ENCODE peak calls at places on chromosome 19, in ten cellular contexts. One of them, this sample, is unnamed.

GRCh38 chr19:42091300-42092266 is 15.6 kb downstream of the ZNF574 start:
- DNase-seq in esophagus squamous epithelium: no peak
- DNase-seq in fibroblast of pulmonary artery: peak; percentile 69
- DNase-seq in LHCN-M2: no peak
- DNase-seq in progenitor cell of endocrine pancreas: no peak
- DNase-seq in GM12865: no peak
- DNase-seq in stimulated activated CD4-positive, alpha-beta T cell treated with anti-CD3 and anti-CD28 coated beads, Interleukin-4, amount 100 ng/mL, for 24 hours: no peak
- DNase-seq in NCI-H510A treated with DMSO at 0.1 percent for 48 hours: no peak
- DNase-seq in RPMI7951: peak; percentile 52
- DNase-seq in dorsolateral prefrontal cortex: no peak
- DNase-seq in this sample: no peak

GRCh38 chr19:12580180-12580694 is 29.0 kb upstream of the ZNF564 start:
- DNase-seq in esophagus squamous epithelium: no peak
- DNase-seq in fibroblast of pulmonary artery: peak; percentile 45
- DNase-seq in LHCN-M2: peak; percentile 55
- DNase-seq in progenitor cell of endocrine pancreas: no peak
- DNase-seq in GM12865: no peak
- DNase-seq in stimulated activated CD4-positive, alpha-beta T cell treated with anti-CD3 and anti-CD28 coated beads, Interleukin-4, amount 100 ng/mL, for 24 hours: no peak
- DNase-seq in NCI-H510A treated with DMSO at 0.1 percent for 48 hours: no peak
- DNase-seq in RPMI7951: peak; percentile 78
- DNase-seq in dorsolateral prefrontal cortex: no peak
- DNase-seq in this sample: no peak

GRCh38 chr19:34173145-34173956 is 1.0 kb downstream of the LSM14A start:
- DNase-seq in esophagus squamous epithelium: no peak
- DNase-seq in fibroblast of pulmonary artery: peak; percentile 55
- DNase-seq in LHCN-M2: peak; percentile 43
- DNase-seq in progenitor cell of endocrine pancreas: peak; percentile 18
- DNase-seq in GM12865: peak; percentile 36
- DNase-seq in stimulated activated CD4-positive, alpha-beta T cell treated with anti-CD3 and anti-CD28 coated beads, Interleukin-4, amount 100 ng/mL, for 24 hours: peak; percentile 33
- DNase-seq in NCI-H510A treated with DMSO at 0.1 percent for 48 hours: peak; percentile 20
- DNase-seq in RPMI7951: peak; percentile 27
- DNase-seq in dorsolateral prefrontal cortex: no peak
- DNase-seq in this sample: peak; percentile 20

GRCh38 chr19:17950310-17951150 is 16.4 kb upstream of the KCNN1 start:
- DNase-seq in esophagus squamous epithelium: no peak
- DNase-seq in fibroblast of pulmonary artery: no peak
- DNase-seq in LHCN-M2: no peak
- DNase-seq in progenitor cell of endocrine pancreas: peak; percentile 45
- DNase-seq in GM12865: no peak
- DNase-seq in stimulated activated CD4-positive, alpha-beta T cell treated with anti-CD3 and anti-CD28 coated beads, Interleukin-4, amount 100 ng/mL, for 24 hours: peak; percentile 36
- DNase-seq in NCI-H510A treated with DMSO at 0.1 percent for 48 hours: peak; percentile 73
- DNase-seq in RPMI7951: no peak
- DNase-seq in dorsolateral prefrontal cortex: peak; percentile 47
- DNase-seq in this sample: peak; percentile 35

GRCh38 chr19:35174226-35174625 is 19.7 kb downstream of the FXYD5 start:
- DNase-seq in esophagus squamous epithelium: no peak
- DNase-seq in fibroblast of pulmonary artery: no peak
- DNase-seq in LHCN-M2: no peak
- DNase-seq in progenitor cell of endocrine pancreas: no peak
- DNase-seq in GM12865: no peak
- DNase-seq in stimulated activated CD4-positive, alpha-beta T cell treated with anti-CD3 and anti-CD28 coated beads, Interleukin-4, amount 100 ng/mL, for 24 hours: no peak
- DNase-seq in NCI-H510A treated with DMSO at 0.1 percent for 48 hours: no peak
- DNase-seq in RPMI7951: no peak
- DNase-seq in dorsolateral prefrontal cortex: no peak
- DNase-seq in this sample: no peak

GRCh38 chr19:56142087-56142787 is 1.1 kb downstream of the ZNF444 start:
- DNase-seq in esophagus squamous epithelium: no peak
- DNase-seq in fibroblast of pulmonary artery: no peak
- DNase-seq in LHCN-M2: no peak
- DNase-seq in progenitor cell of endocrine pancreas: peak; percentile 41
- DNase-seq in GM12865: no peak
- DNase-seq in stimulated activated CD4-positive, alpha-beta T cell treated with anti-CD3 and anti-CD28 coated beads, Interleukin-4, amount 100 ng/mL, for 24 hours: no peak
- DNase-seq in NCI-H510A treated with DMSO at 0.1 percent for 48 hours: peak; percentile 81
- DNase-seq in RPMI7951: no peak
- DNase-seq in dorsolateral prefrontal cortex: no peak
- DNase-seq in this sample: no peak

GRCh38 chr19:32824906-32825608 is 44.5 kb downstream of the SLC7A9 start:
- DNase-seq in esophagus squamous epithelium: no peak
- DNase-seq in fibroblast of pulmonary artery: no peak
- DNase-seq in LHCN-M2: no peak
- DNase-seq in progenitor cell of endocrine pancreas: no peak
- DNase-seq in GM12865: no peak
- DNase-seq in stimulated activated CD4-positive, alpha-beta T cell treated with anti-CD3 and anti-CD28 coated beads, Interleukin-4, amount 100 ng/mL, for 24 hours: no peak
- DNase-seq in NCI-H510A treated with DMSO at 0.1 percent for 48 hours: peak; percentile 86
- DNase-seq in RPMI7951: peak; percentile 10
- DNase-seq in dorsolateral prefrontal cortex: no peak
- DNase-seq in this sample: no peak

GRCh38 chr19:17078038-17078919 is 2.7 kb downstream of the MYO9B start:
- DNase-seq in esophagus squamous epithelium: no peak
- DNase-seq in fibroblast of pulmonary artery: no peak
- DNase-seq in LHCN-M2: no peak
- DNase-seq in progenitor cell of endocrine pancreas: no peak
- DNase-seq in GM12865: peak; percentile 62
- DNase-seq in stimulated activated CD4-positive, alpha-beta T cell treated with anti-CD3 and anti-CD28 coated beads, Interleukin-4, amount 100 ng/mL, for 24 hours: no peak
- DNase-seq in NCI-H510A treated with DMSO at 0.1 percent for 48 hours: no peak
- DNase-seq in RPMI7951: no peak
- DNase-seq in dorsolateral prefrontal cortex: no peak
- DNase-seq in this sample: no peak

GRCh38 chr19:47186337-47187022 is 44.5 kb downstream of the BBC3 start:
- DNase-seq in esophagus squamous epithelium: no peak
- DNase-seq in fibroblast of pulmonary artery: no peak
- DNase-seq in LHCN-M2: no peak
- DNase-seq in progenitor cell of endocrine pancreas: no peak
- DNase-seq in GM12865: peak; percentile 92
- DNase-seq in stimulated activated CD4-positive, alpha-beta T cell treated with anti-CD3 and anti-CD28 coated beads, Interleukin-4, amount 100 ng/mL, for 24 hours: peak; percentile 91
- DNase-seq in NCI-H510A treated with DMSO at 0.1 percent for 48 hours: no peak
- DNase-seq in RPMI7951: no peak
- DNase-seq in dorsolateral prefrontal cortex: no peak
- DNase-seq in this sample: peak; percentile 87

GRCh38 chr19:51760811-51761356 is at the start of gene FPR2:
- DNase-seq in esophagus squamous epithelium: no peak
- DNase-seq in fibroblast of pulmonary artery: no peak
- DNase-seq in LHCN-M2: no peak
- DNase-seq in progenitor cell of endocrine pancreas: no peak
- DNase-seq in GM12865: no peak
- DNase-seq in stimulated activated CD4-positive, alpha-beta T cell treated with anti-CD3 and anti-CD28 coated beads, Interleukin-4, amount 100 ng/mL, for 24 hours: no peak
- DNase-seq in NCI-H510A treated with DMSO at 0.1 percent for 48 hours: no peak
- DNase-seq in RPMI7951: no peak
- DNase-seq in dorsolateral prefrontal cortex: no peak
- DNase-seq in this sample: no peak

GRCh38 chr19:31261651-31262331 is 87.4 kb downstream of the TSHZ3 start:
- DNase-seq in esophagus squamous epithelium: no peak
- DNase-seq in fibroblast of pulmonary artery: peak; percentile 13
- DNase-seq in LHCN-M2: peak; percentile 38
- DNase-seq in progenitor cell of endocrine pancreas: no peak
- DNase-seq in GM12865: no peak
- DNase-seq in stimulated activated CD4-positive, alpha-beta T cell treated with anti-CD3 and anti-CD28 coated beads, Interleukin-4, amount 100 ng/mL, for 24 hours: no peak
- DNase-seq in NCI-H510A treated with DMSO at 0.1 percent for 48 hours: no peak
- DNase-seq in RPMI7951: no peak
- DNase-seq in dorsolateral prefrontal cortex: no peak
- DNase-seq in this sample: no peak

GRCh38 chr19:8240274-8241229 is 31.4 kb downstream of the CERS4 start:
- DNase-seq in esophagus squamous epithelium: peak; percentile 42
- DNase-seq in fibroblast of pulmonary artery: peak; percentile 96
- DNase-seq in LHCN-M2: peak; percentile 84
- DNase-seq in progenitor cell of endocrine pancreas: peak; percentile 59
- DNase-seq in GM12865: peak; percentile 78
- DNase-seq in stimulated activated CD4-positive, alpha-beta T cell treated with anti-CD3 and anti-CD28 coated beads, Interleukin-4, amount 100 ng/mL, for 24 hours: peak; percentile 22
- DNase-seq in NCI-H510A treated with DMSO at 0.1 percent for 48 hours: no peak
- DNase-seq in RPMI7951: peak; percentile 91
- DNase-seq in dorsolateral prefrontal cortex: peak; percentile 92
- DNase-seq in this sample: peak; percentile 8

GRCh38 chr19:4730740-4731171 is 7.1 kb upstream of the DPP9 start:
- DNase-seq in esophagus squamous epithelium: no peak
- DNase-seq in fibroblast of pulmonary artery: no peak
- DNase-seq in LHCN-M2: no peak
- DNase-seq in progenitor cell of endocrine pancreas: peak; percentile 32
- DNase-seq in GM12865: peak; percentile 54
- DNase-seq in stimulated activated CD4-positive, alpha-beta T cell treated with anti-CD3 and anti-CD28 coated beads, Interleukin-4, amount 100 ng/mL, for 24 hours: peak; percentile 70
- DNase-seq in NCI-H510A treated with DMSO at 0.1 percent for 48 hours: no peak
- DNase-seq in RPMI7951: no peak
- DNase-seq in dorsolateral prefrontal cortex: no peak
- DNase-seq in this sample: peak; percentile 47

GRCh38 chr19:5504115-5504514 is 48.9 kb downstream of the ZNRF4 start:
- DNase-seq in esophagus squamous epithelium: no peak
- DNase-seq in fibroblast of pulmonary artery: no peak
- DNase-seq in LHCN-M2: no peak
- DNase-seq in progenitor cell of endocrine pancreas: no peak
- DNase-seq in GM12865: no peak
- DNase-seq in stimulated activated CD4-positive, alpha-beta T cell treated with anti-CD3 and anti-CD28 coated beads, Interleukin-4, amount 100 ng/mL, for 24 hours: no peak
- DNase-seq in NCI-H510A treated with DMSO at 0.1 percent for 48 hours: no peak
- DNase-seq in RPMI7951: no peak
- DNase-seq in dorsolateral prefrontal cortex: no peak
- DNase-seq in this sample: no peak

GRCh38 chr19:11849264-11849615 is 714 bp downstream of the ZNF439 start:
- DNase-seq in esophagus squamous epithelium: no peak
- DNase-seq in fibroblast of pulmonary artery: no peak
- DNase-seq in LHCN-M2: no peak
- DNase-seq in progenitor cell of endocrine pancreas: no peak
- DNase-seq in GM12865: no peak
- DNase-seq in stimulated activated CD4-positive, alpha-beta T cell treated with anti-CD3 and anti-CD28 coated beads, Interleukin-4, amount 100 ng/mL, for 24 hours: no peak
- DNase-seq in NCI-H510A treated with DMSO at 0.1 percent for 48 hours: no peak
- DNase-seq in RPMI7951: no peak
- DNase-seq in dorsolateral prefrontal cortex: no peak
- DNase-seq in this sample: no peak

GRCh38 chr19:34057155-34057554 is 115.1 kb upstream of the LSM14A start:
- DNase-seq in esophagus squamous epithelium: no peak
- DNase-seq in fibroblast of pulmonary artery: no peak
- DNase-seq in LHCN-M2: no peak
- DNase-seq in progenitor cell of endocrine pancreas: no peak
- DNase-seq in GM12865: no peak
- DNase-seq in stimulated activated CD4-positive, alpha-beta T cell treated with anti-CD3 and anti-CD28 coated beads, Interleukin-4, amount 100 ng/mL, for 24 hours: no peak
- DNase-seq in NCI-H510A treated with DMSO at 0.1 percent for 48 hours: no peak
- DNase-seq in RPMI7951: no peak
- DNase-seq in dorsolateral prefrontal cortex: no peak
- DNase-seq in this sample: no peak

GRCh38 chr19:3250675-3251074 is 26.2 kb downstream of the CELF5 start:
- DNase-seq in esophagus squamous epithelium: no peak
- DNase-seq in fibroblast of pulmonary artery: peak; percentile 29
- DNase-seq in LHCN-M2: no peak
- DNase-seq in progenitor cell of endocrine pancreas: no peak
- DNase-seq in GM12865: peak; percentile 43
- DNase-seq in stimulated activated CD4-positive, alpha-beta T cell treated with anti-CD3 and anti-CD28 coated beads, Interleukin-4, amount 100 ng/mL, for 24 hours: peak; percentile 52
- DNase-seq in NCI-H510A treated with DMSO at 0.1 percent for 48 hours: no peak
- DNase-seq in RPMI7951: no peak
- DNase-seq in dorsolateral prefrontal cortex: no peak
- DNase-seq in this sample: no peak

GRCh38 chr19:45331411-45331810 is 8.7 kb upstream of the CKM start:
- DNase-seq in esophagus squamous epithelium: no peak
- DNase-seq in fibroblast of pulmonary artery: no peak
- DNase-seq in LHCN-M2: no peak
- DNase-seq in progenitor cell of endocrine pancreas: no peak
- DNase-seq in GM12865: no peak
- DNase-seq in stimulated activated CD4-positive, alpha-beta T cell treated with anti-CD3 and anti-CD28 coated beads, Interleukin-4, amount 100 ng/mL, for 24 hours: no peak
- DNase-seq in NCI-H510A treated with DMSO at 0.1 percent for 48 hours: peak; percentile 95
- DNase-seq in RPMI7951: no peak
- DNase-seq in dorsolateral prefrontal cortex: no peak
- DNase-seq in this sample: no peak

GRCh38 chr19:6063576-6063961 is 46.7 kb downstream of the RFX2 start:
- DNase-seq in esophagus squamous epithelium: no peak
- DNase-seq in fibroblast of pulmonary artery: no peak
- DNase-seq in LHCN-M2: no peak
- DNase-seq in progenitor cell of endocrine pancreas: no peak
- DNase-seq in GM12865: no peak
- DNase-seq in stimulated activated CD4-positive, alpha-beta T cell treated with anti-CD3 and anti-CD28 coated beads, Interleukin-4, amount 100 ng/mL, for 24 hours: no peak
- DNase-seq in NCI-H510A treated with DMSO at 0.1 percent for 48 hours: no peak
- DNase-seq in RPMI7951: no peak
- DNase-seq in dorsolateral prefrontal cortex: no peak
- DNase-seq in this sample: no peak

GRCh38 chr19:41000310-41000737 is 9.2 kb downstream of the CYP2B6 start:
- DNase-seq in esophagus squamous epithelium: no peak
- DNase-seq in fibroblast of pulmonary artery: peak; percentile 4
- DNase-seq in LHCN-M2: no peak
- DNase-seq in progenitor cell of endocrine pancreas: no peak
- DNase-seq in GM12865: no peak
- DNase-seq in stimulated activated CD4-positive, alpha-beta T cell treated with anti-CD3 and anti-CD28 coated beads, Interleukin-4, amount 100 ng/mL, for 24 hours: no peak
- DNase-seq in NCI-H510A treated with DMSO at 0.1 percent for 48 hours: no peak
- DNase-seq in RPMI7951: peak; percentile 9
- DNase-seq in dorsolateral prefrontal cortex: no peak
- DNase-seq in this sample: no peak

GRCh38 chr19:29091127-29091526 is 121.8 kb downstream of the UQCRFS1 start:
- DNase-seq in esophagus squamous epithelium: no peak
- DNase-seq in fibroblast of pulmonary artery: no peak
- DNase-seq in LHCN-M2: no peak
- DNase-seq in progenitor cell of endocrine pancreas: no peak
- DNase-seq in GM12865: no peak
- DNase-seq in stimulated activated CD4-positive, alpha-beta T cell treated with anti-CD3 and anti-CD28 coated beads, Interleukin-4, amount 100 ng/mL, for 24 hours: no peak
- DNase-seq in NCI-H510A treated with DMSO at 0.1 percent for 48 hours: no peak
- DNase-seq in RPMI7951: no peak
- DNase-seq in dorsolateral prefrontal cortex: no peak
- DNase-seq in this sample: no peak

GRCh38 chr19:33245948-33246728 is 20.5 kb upstream of the SLC7A10 start:
- DNase-seq in esophagus squamous epithelium: no peak
- DNase-seq in fibroblast of pulmonary artery: peak; percentile 31
- DNase-seq in LHCN-M2: peak; percentile 59
- DNase-seq in progenitor cell of endocrine pancreas: no peak
- DNase-seq in GM12865: peak; percentile 23
- DNase-seq in stimulated activated CD4-positive, alpha-beta T cell treated with anti-CD3 and anti-CD28 coated beads, Interleukin-4, amount 100 ng/mL, for 24 hours: no peak
- DNase-seq in NCI-H510A treated with DMSO at 0.1 percent for 48 hours: no peak
- DNase-seq in RPMI7951: peak; percentile 22
- DNase-seq in dorsolateral prefrontal cortex: no peak
- DNase-seq in this sample: no peak

GRCh38 chr19:43735013-43735412 is 19.1 kb downstream of the IRGC start:
- DNase-seq in esophagus squamous epithelium: no peak
- DNase-seq in fibroblast of pulmonary artery: no peak
- DNase-seq in LHCN-M2: no peak
- DNase-seq in progenitor cell of endocrine pancreas: no peak
- DNase-seq in GM12865: no peak
- DNase-seq in stimulated activated CD4-positive, alpha-beta T cell treated with anti-CD3 and anti-CD28 coated beads, Interleukin-4, amount 100 ng/mL, for 24 hours: no peak
- DNase-seq in NCI-H510A treated with DMSO at 0.1 percent for 48 hours: no peak
- DNase-seq in RPMI7951: no peak
- DNase-seq in dorsolateral prefrontal cortex: no peak
- DNase-seq in this sample: no peak

GRCh38 chr19:55253842-55254624 is 4.8 kb downstream of the PPP6R1 start:
- DNase-seq in esophagus squamous epithelium: no peak
- DNase-seq in fibroblast of pulmonary artery: no peak
- DNase-seq in LHCN-M2: no peak
- DNase-seq in progenitor cell of endocrine pancreas: no peak
- DNase-seq in GM12865: peak; percentile 90
- DNase-seq in stimulated activated CD4-positive, alpha-beta T cell treated with anti-CD3 and anti-CD28 coated beads, Interleukin-4, amount 100 ng/mL, for 24 hours: peak; percentile 62
- DNase-seq in NCI-H510A treated with DMSO at 0.1 percent for 48 hours: peak; percentile 73
- DNase-seq in RPMI7951: no peak
- DNase-seq in dorsolateral prefrontal cortex: no peak
- DNase-seq in this sample: peak; percentile 41

GRCh38 chr19:50501186-50501567 is 9.8 kb downstream of the JOSD2 start:
- DNase-seq in esophagus squamous epithelium: no peak
- DNase-seq in fibroblast of pulmonary artery: no peak
- DNase-seq in LHCN-M2: no peak
- DNase-seq in progenitor cell of endocrine pancreas: no peak
- DNase-seq in GM12865: no peak
- DNase-seq in stimulated activated CD4-positive, alpha-beta T cell treated with anti-CD3 and anti-CD28 coated beads, Interleukin-4, amount 100 ng/mL, for 24 hours: no peak
- DNase-seq in NCI-H510A treated with DMSO at 0.1 percent for 48 hours: no peak
- DNase-seq in RPMI7951: no peak
- DNase-seq in dorsolateral prefrontal cortex: no peak
- DNase-seq in this sample: no peak

GRCh38 chr19:2363419-2363818 is 3.4 kb downstream of the TMPRSS9 start:
- DNase-seq in esophagus squamous epithelium: no peak
- DNase-seq in fibroblast of pulmonary artery: no peak
- DNase-seq in LHCN-M2: no peak
- DNase-seq in progenitor cell of endocrine pancreas: no peak
- DNase-seq in GM12865: no peak
- DNase-seq in stimulated activated CD4-positive, alpha-beta T cell treated with anti-CD3 and anti-CD28 coated beads, Interleukin-4, amount 100 ng/mL, for 24 hours: no peak
- DNase-seq in NCI-H510A treated with DMSO at 0.1 percent for 48 hours: no peak
- DNase-seq in RPMI7951: no peak
- DNase-seq in dorsolateral prefrontal cortex: no peak
- DNase-seq in this sample: no peak

GRCh38 chr19:46748325-46749109 is 2.3 kb upstream of the STRN4 start:
- DNase-seq in esophagus squamous epithelium: no peak
- DNase-seq in fibroblast of pulmonary artery: peak; percentile 79
- DNase-seq in LHCN-M2: peak; percentile 50
- DNase-seq in progenitor cell of endocrine pancreas: peak; percentile 35
- DNase-seq in GM12865: peak; percentile 81
- DNase-seq in stimulated activated CD4-positive, alpha-beta T cell treated with anti-CD3 and anti-CD28 coated beads, Interleukin-4, amount 100 ng/mL, for 24 hours: peak; percentile 84
- DNase-seq in NCI-H510A treated with DMSO at 0.1 percent for 48 hours: peak; percentile 29
- DNase-seq in RPMI7951: peak; percentile 59
- DNase-seq in dorsolateral prefrontal cortex: no peak
- DNase-seq in this sample: peak; percentile 76

GRCh38 chr19:54312436-54313362 is at the start of gene LILRA5:
- DNase-seq in esophagus squamous epithelium: no peak
- DNase-seq in fibroblast of pulmonary artery: no peak
- DNase-seq in LHCN-M2: no peak
- DNase-seq in progenitor cell of endocrine pancreas: no peak
- DNase-seq in GM12865: no peak
- DNase-seq in stimulated activated CD4-positive, alpha-beta T cell treated with anti-CD3 and anti-CD28 coated beads, Interleukin-4, amount 100 ng/mL, for 24 hours: no peak
- DNase-seq in NCI-H510A treated with DMSO at 0.1 percent for 48 hours: no peak
- DNase-seq in RPMI7951: no peak
- DNase-seq in dorsolateral prefrontal cortex: no peak
- DNase-seq in this sample: no peak